ENCODE peak calls at places on chromosomes 3 and 15, in five cellular contexts. One of them, this sample, is unnamed.
A peak's percentile ranks its signal among the peaks of the same experiment; 100 is the strongest.

GRCh38 chr3:98027084-98027445 is 8.1 kb downstream of the GABRR3 start:
- DNase-seq in esophagus muscularis mucosa: no peak
- DNase-seq in brain microvascular endothelial cell: no peak
- DNase-seq in transverse colon: no peak
- DNase-seq in psoas muscle: no peak
- DNase-seq in this sample: no peak

GRCh38 chr3:128484404-128485282 is 8.4 kb downstream of the GATA2 start:
- DNase-seq in esophagus muscularis mucosa: no peak
- DNase-seq in brain microvascular endothelial cell: no peak
- DNase-seq in transverse colon: no peak
- DNase-seq in psoas muscle: peak; percentile 4
- DNase-seq in this sample: no peak

GRCh38 chr3:190120161-190121060 is at the start of gene P3H2:
- DNase-seq in esophagus muscularis mucosa: peak; percentile 93
- DNase-seq in brain microvascular endothelial cell: peak; percentile 87
- DNase-seq in transverse colon: peak; percentile 84
- DNase-seq in psoas muscle: peak; percentile 72
- DNase-seq in this sample: peak; percentile 88

GRCh38 chr3:31636693-31637442 is 104.1 kb downstream of the STT3B start:
- DNase-seq in esophagus muscularis mucosa: no peak
- DNase-seq in brain microvascular endothelial cell: no peak
- DNase-seq in transverse colon: no peak
- DNase-seq in psoas muscle: no peak
- DNase-seq in this sample: no peak

GRCh38 chr3:78875851-78876250 is 891.9 kb downstream of the ROBO1 start:
- DNase-seq in esophagus muscularis mucosa: no peak
- DNase-seq in brain microvascular endothelial cell: no peak
- DNase-seq in transverse colon: no peak
- DNase-seq in psoas muscle: no peak
- DNase-seq in this sample: no peak

GRCh38 chr3:105598047-105598796 is 231.5 kb downstream of the ALCAM start:
- DNase-seq in esophagus muscularis mucosa: no peak
- DNase-seq in brain microvascular endothelial cell: peak; percentile 97
- DNase-seq in transverse colon: no peak
- DNase-seq in psoas muscle: no peak
- DNase-seq in this sample: no peak

GRCh38 chr15:41286665-41287333 is 45.6 kb downstream of the OIP5 start:
- DNase-seq in esophagus muscularis mucosa: no peak
- DNase-seq in brain microvascular endothelial cell: no peak
- DNase-seq in transverse colon: no peak
- DNase-seq in psoas muscle: no peak
- DNase-seq in this sample: no peak

GRCh38 chr15:89728254-89728653 is 22.8 kb downstream of the MESP1 start:
- DNase-seq in esophagus muscularis mucosa: no peak
- DNase-seq in brain microvascular endothelial cell: no peak
- DNase-seq in transverse colon: no peak
- DNase-seq in psoas muscle: no peak
- DNase-seq in this sample: no peak

GRCh38 chr3:99286266-99286845 is 352.0 kb upstream of the COL8A1 start:
- DNase-seq in esophagus muscularis mucosa: no peak
- DNase-seq in brain microvascular endothelial cell: no peak
- DNase-seq in transverse colon: no peak
- DNase-seq in psoas muscle: no peak
- DNase-seq in this sample: no peak
- H3K27ac ChIP-seq in esophagus muscularis mucosa: no peak overlapping the region
- H3K27ac ChIP-seq in brain microvascular endothelial cell: no peak overlapping the region
- H3K27ac ChIP-seq in transverse colon: no peak overlapping the region
- H3K27ac ChIP-seq in psoas muscle: no peak overlapping the region
- H3K27ac ChIP-seq in this sample: no peak overlapping the region

GRCh38 chr3:194632211-194632982 is 822 bp downstream of the TMEM44 start:
- DNase-seq in esophagus muscularis mucosa: no peak
- DNase-seq in brain microvascular endothelial cell: peak; percentile 38
- DNase-seq in transverse colon: peak; percentile 73
- DNase-seq in psoas muscle: peak; percentile 34
- DNase-seq in this sample: peak; percentile 33
- H3K27ac ChIP-seq in esophagus muscularis mucosa: peak overlapping the region; percentile 66
- H3K27ac ChIP-seq in brain microvascular endothelial cell: peak overlapping the region; percentile 60
- H3K27ac ChIP-seq in transverse colon: peak overlapping the region; percentile 90
- H3K27ac ChIP-seq in psoas muscle: peak overlapping the region; percentile 39
- H3K27ac ChIP-seq in this sample: peak overlapping the region; percentile 76

DNA sequence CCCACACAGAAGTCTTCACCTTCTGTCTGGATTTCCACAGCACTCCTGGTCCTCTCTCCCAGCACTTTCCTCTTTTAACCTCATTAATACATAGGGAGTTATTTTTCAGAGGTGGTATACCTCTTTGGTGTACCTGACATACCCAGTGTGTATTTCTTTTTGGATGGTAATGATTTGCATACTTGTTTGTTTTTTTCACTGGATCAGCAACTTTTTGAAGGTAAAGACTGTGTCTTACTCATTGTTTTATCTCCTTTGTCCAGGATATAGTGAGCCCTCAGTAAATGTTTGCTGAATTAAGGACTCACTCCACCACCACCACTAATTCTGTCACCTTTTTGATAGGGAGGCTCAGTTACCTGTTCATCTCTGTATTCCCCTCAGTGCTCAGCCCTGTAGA is 52.1 kb downstream of the SACM1L start:
- DNase-seq in esophagus muscularis mucosa: no peak
- DNase-seq in brain microvascular endothelial cell: no peak
- DNase-seq in transverse colon: no peak
- DNase-seq in psoas muscle: no peak
- DNase-seq in this sample: no peak
- H3K27ac ChIP-seq in esophagus muscularis mucosa: no peak overlapping the region
- H3K27ac ChIP-seq in brain microvascular endothelial cell: no peak overlapping the region
- H3K27ac ChIP-seq in transverse colon: no peak overlapping the region
- H3K27ac ChIP-seq in psoas muscle: no peak overlapping the region
- H3K27ac ChIP-seq in this sample: no peak overlapping the region

GRCh38 chr15:49831206-49831965 is 210.5 kb downstream of the DTWD1 start:
- DNase-seq in esophagus muscularis mucosa: no peak
- DNase-seq in brain microvascular endothelial cell: peak; percentile 96
- DNase-seq in transverse colon: no peak
- DNase-seq in psoas muscle: peak; percentile 67
- DNase-seq in this sample: no peak
- H3K27ac ChIP-seq in esophagus muscularis mucosa: no peak overlapping the region
- H3K27ac ChIP-seq in brain microvascular endothelial cell: peak overlapping the region; percentile 79
- H3K27ac ChIP-seq in transverse colon: no peak overlapping the region
- H3K27ac ChIP-seq in psoas muscle: no peak overlapping the region
- H3K27ac ChIP-seq in this sample: no peak overlapping the region

DNA sequence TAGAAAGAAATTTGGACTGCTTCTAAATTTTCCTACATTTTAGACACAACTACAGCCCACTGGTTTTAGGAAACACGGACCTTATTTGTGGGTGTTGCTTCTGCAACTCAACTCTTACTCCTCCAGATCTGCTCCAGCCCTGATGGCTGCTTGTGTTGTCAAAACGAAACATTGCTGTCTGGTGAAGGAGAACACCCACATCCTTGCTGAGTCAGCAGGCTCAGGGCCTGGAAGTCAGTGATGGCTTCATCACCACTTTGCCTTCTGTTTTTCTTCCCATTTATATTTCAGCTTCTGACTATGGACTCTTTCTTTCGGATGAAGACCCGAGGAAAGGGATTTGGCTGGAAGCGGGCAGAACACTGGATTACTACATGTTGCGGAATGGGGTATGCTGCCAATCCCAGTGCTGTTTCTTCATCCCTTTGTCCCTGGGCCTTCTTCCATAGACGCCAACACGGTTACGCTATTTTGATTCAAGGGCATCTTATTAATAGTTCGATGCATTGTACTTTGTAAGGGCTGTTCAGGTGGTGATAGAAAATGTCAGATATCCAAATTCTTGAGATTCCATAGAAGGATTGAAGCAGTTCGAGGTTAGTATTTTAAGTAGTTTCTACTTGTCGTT is 392.6 kb upstream of the TPM1 start:
- DNase-seq in esophagus muscularis mucosa: peak; percentile 74
- DNase-seq in brain microvascular endothelial cell: peak; percentile 41
- DNase-seq in transverse colon: no peak
- DNase-seq in psoas muscle: no peak
- DNase-seq in this sample: peak; percentile 23
- H3K27ac ChIP-seq in esophagus muscularis mucosa: no peak overlapping the region
- H3K27ac ChIP-seq in brain microvascular endothelial cell: no peak overlapping the region
- H3K27ac ChIP-seq in transverse colon: no peak overlapping the region
- H3K27ac ChIP-seq in psoas muscle: peak overlapping the region; percentile 46
- H3K27ac ChIP-seq in this sample: no peak overlapping the region

GRCh38 chr3:188877381-188877780 is 294.4 kb upstream of the TPRG1 start:
- DNase-seq in esophagus muscularis mucosa: no peak
- DNase-seq in brain microvascular endothelial cell: no peak
- DNase-seq in transverse colon: no peak
- DNase-seq in psoas muscle: no peak
- DNase-seq in this sample: no peak
- H3K27ac ChIP-seq in esophagus muscularis mucosa: no peak overlapping the region
- H3K27ac ChIP-seq in brain microvascular endothelial cell: no peak overlapping the region
- H3K27ac ChIP-seq in transverse colon: no peak overlapping the region
- H3K27ac ChIP-seq in psoas muscle: no peak overlapping the region
- H3K27ac ChIP-seq in this sample: no peak overlapping the region

GRCh38 chr3:55189359-55189801 is 261.5 kb upstream of the LRTM1 start:
- DNase-seq in esophagus muscularis mucosa: peak; percentile 14
- DNase-seq in brain microvascular endothelial cell: peak; percentile 70
- DNase-seq in transverse colon: no peak
- DNase-seq in psoas muscle: no peak
- DNase-seq in this sample: no peak

GRCh38 chr3:55190296-55190695 is 262.4 kb upstream of the LRTM1 start:
- DNase-seq in esophagus muscularis mucosa: peak; percentile 75
- DNase-seq in brain microvascular endothelial cell: peak; percentile 72
- DNase-seq in transverse colon: no peak
- DNase-seq in psoas muscle: no peak
- DNase-seq in this sample: no peak

DNA sequence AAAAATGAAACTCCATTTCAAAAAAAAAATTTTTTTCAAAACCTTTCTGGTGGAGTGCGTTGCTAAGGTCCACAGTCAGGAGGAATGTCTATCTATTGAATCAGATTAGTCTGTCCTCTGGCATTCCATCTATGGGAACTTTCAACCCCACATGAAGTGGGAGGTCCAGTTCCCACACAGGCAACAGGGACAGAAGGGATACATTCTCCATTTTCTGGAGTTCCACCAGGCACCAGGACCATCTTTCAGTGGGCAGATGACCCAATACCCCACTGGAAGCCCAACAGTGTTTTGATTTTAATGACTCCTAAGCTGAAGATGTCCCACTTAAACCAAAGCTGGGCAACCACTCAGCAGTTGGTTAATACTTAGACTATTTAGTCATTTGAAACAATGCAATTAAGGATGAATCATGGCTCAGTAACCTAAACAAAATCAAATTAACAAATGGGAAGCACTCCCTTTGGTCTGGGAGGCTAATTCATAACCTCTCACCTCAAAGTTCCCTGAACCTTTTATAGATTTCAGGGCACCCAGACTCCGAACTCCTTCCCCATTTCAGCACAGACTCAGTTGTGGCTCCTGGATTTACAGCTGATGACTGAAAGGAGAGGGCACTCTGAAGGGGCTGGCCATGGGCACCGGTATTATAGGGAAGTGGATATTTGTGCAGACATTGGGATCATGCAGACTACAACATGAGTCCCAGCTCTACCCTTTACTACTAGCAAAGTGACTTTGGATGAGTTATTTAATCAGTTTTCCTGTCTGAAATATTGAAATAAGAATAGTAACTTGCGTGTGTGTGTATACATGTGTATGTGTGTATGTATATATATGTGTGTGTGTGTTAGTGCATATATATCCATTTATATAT is 264.3 kb upstream of the LRTM1 start:
- DNase-seq in esophagus muscularis mucosa: no peak
- DNase-seq in brain microvascular endothelial cell: peak; percentile 95
- DNase-seq in transverse colon: no peak
- DNase-seq in psoas muscle: no peak
- DNase-seq in this sample: no peak
- H3K27ac ChIP-seq in esophagus muscularis mucosa: peak overlapping the region; percentile 33
- H3K27ac ChIP-seq in brain microvascular endothelial cell: peak overlapping the region; percentile 98
- H3K27ac ChIP-seq in transverse colon: no peak overlapping the region
- H3K27ac ChIP-seq in psoas muscle: no peak overlapping the region
- H3K27ac ChIP-seq in this sample: no peak overlapping the region

GRCh38 chr3:56909349-56909748 is 107.6 kb upstream of the ARHGEF3 start:
- DNase-seq in esophagus muscularis mucosa: no peak
- DNase-seq in brain microvascular endothelial cell: no peak
- DNase-seq in transverse colon: no peak
- DNase-seq in psoas muscle: no peak
- DNase-seq in this sample: no peak
- H3K27ac ChIP-seq in esophagus muscularis mucosa: no peak overlapping the region
- H3K27ac ChIP-seq in brain microvascular endothelial cell: no peak overlapping the region
- H3K27ac ChIP-seq in transverse colon: no peak overlapping the region
- H3K27ac ChIP-seq in psoas muscle: no peak overlapping the region
- H3K27ac ChIP-seq in this sample: no peak overlapping the region